ENCODE peak calls at places on chromosomes 3 and 15, in nine cellular contexts. C, D, K, Y, L, R, B, M and Z are unnamed samples.

GRCh38 chr15:68699124-68699880 is 120.5 kb downstream of the CORO2B start:
- DNase-seq in C (no peak), D (no peak), K (no peak), Y (no peak), L (no peak), R (no peak), B (no peak), M (no peak), Z (no peak)

GRCh38 chr3:25554376-25554775 is 110.3 kb downstream of the TOP2B start:
- DNase-seq in C (no peak), D (no peak), K (no peak), Y (no peak), L (no peak), R (no peak), B (no peak), M (no peak), Z (no peak)

GRCh38 chr3:17431477-17432045 is 310.9 kb downstream of the TBC1D5 start:
- DNase-seq in C (no peak), D (no peak), K (no peak), Y (no peak), L (no peak), R (no peak), B (no peak), M (no peak), Z (no peak)

GRCh38 chr15:73897441-73898261 is 24.3 kb downstream of the TBC1D21 start:
- DNase-seq in C (peak; percentile 29), D (peak; percentile 78), K (no peak), Y (peak; percentile 66), L (no peak), R (peak; percentile 34), B (no peak), M (peak; percentile 72), Z (peak; percentile 82)

GRCh38 chr3:143795849-143796248 is 52.4 kb downstream of the SLC9A9 start:
- DNase-seq in C (no peak), D (no peak), K (no peak), Y (peak; percentile 47), L (no peak), R (no peak), B (no peak), M (no peak), Z (no peak)

GRCh38 chr15:77335298-77335697 is 84.6 kb downstream of the PEAK1 start:
- DNase-seq in C (no peak), D (no peak), K (no peak), Y (peak; percentile 6), L (no peak), R (no peak), B (peak; percentile 38), M (no peak), Z (no peak)

GRCh38 chr3:99549918-99550603 is 88.3 kb upstream of the COL8A1 start:
- DNase-seq in C (no peak), D (no peak), K (no peak), Y (peak; percentile 73), L (no peak), R (no peak), B (no peak), M (peak; percentile 43), Z (no peak)

GRCh38 chr15:79886119-79886518 is 10.7 kb downstream of the MTHFS start:
- DNase-seq in C (no peak), D (no peak), K (no peak), Y (no peak), L (no peak), R (no peak), B (no peak), M (no peak), Z (no peak)